ENCODE peak calls at places on chromosomes 4 and X, in seven cellular contexts. Z is left lung, Q is nephron progenitor cell, L is colonic mucosa, W is cardiac muscle cell, J is A549, B is progenitor cell of endocrine pancreas. M is an unnamed sample.
A peak's percentile ranks its signal among the peaks of the same experiment; 100 is the strongest.

GRCh38 chr4:52618795-52619590 is 40.1 kb downstream of the USP46 start:
- DNase-seq in Z (no peak), Q (no peak), L (no peak), W (peak; percentile 51), J (no peak), B (no peak), M (no peak)

GRCh38 chr4:110344165-110344564 is 131.8 kb upstream of the ENPEP start:
- DNase-seq in Z (no peak), Q (no peak), L (peak; percentile 20), W (peak; percentile 40), J (peak; percentile 1), B (no peak), M (no peak)

GRCh38 chrX:134520860-134521390 is 61.0 kb downstream of the HPRT1 start:
- DNase-seq in Z (no peak), Q (peak; percentile 20), L (peak; percentile 27), W (peak; percentile 79), J (peak; percentile 82), B (no peak), M (peak; percentile 54)

GRCh38 chrX:30312858-30313257 is 3.7 kb upstream of the NR0B1 start:
- DNase-seq in Z (no peak), Q (no peak), L (no peak), W (no peak), J (no peak), B (no peak), M (no peak)

GRCh38 chrX:110081740-110082139 is 78.8 kb downstream of the TMEM164 start:
- DNase-seq in Z (no peak), Q (no peak), L (no peak), W (no peak), J (peak; percentile 64), B (no peak), M (peak; percentile 78)

GRCh38 chr4:27616166-27616565 is 755.5 kb downstream of the STIM2 start:
- DNase-seq in Z (no peak), Q (no peak), L (no peak), W (no peak), J (peak; percentile 0), B (no peak), M (no peak)

GRCh38 chr4:40719008-40719623 is 30.6 kb upstream of the NSUN7 start:
- DNase-seq in Z (no peak), Q (no peak), L (peak; percentile 50), W (peak; percentile 68), J (peak; percentile 82), B (no peak), M (peak; percentile 74)

GRCh38 chrX:8306296-8306975 is 135.4 kb upstream of the VCX2 start:
- DNase-seq in Z (no peak), Q (no peak), L (no peak), W (no peak), J (no peak), B (no peak), M (no peak)

GRCh38 chr4:3822230-3822947 is 56.2 kb downstream of the ADRA2C start:
- DNase-seq in Z (peak; percentile 65), Q (no peak), L (peak; percentile 47), W (no peak), J (peak; percentile 27), B (no peak), M (no peak)

GRCh38 chrX:78693547-78693946 is 34.4 kb upstream of the RTL3 start:
- DNase-seq in Z (no peak), Q (no peak), L (no peak), W (no peak), J (no peak), B (no peak), M (no peak)

GRCh38 chrX:31212856-31213748 is 141.3 kb upstream of the FTHL17 start:
- DNase-seq in Z (no peak), Q (no peak), L (no peak), W (no peak), J (no peak), B (no peak), M (peak; percentile 71)

GRCh38 chr4:158410272-158410671 is 111.4 kb upstream of the RXFP1 start:
- DNase-seq in Z (no peak), Q (no peak), L (no peak), W (no peak), J (peak; percentile 24), B (no peak), M (peak; percentile 58)

GRCh38 chrX:68304602-68305001 is 128.7 kb downstream of the OPHN1 start:
- DNase-seq in Z (no peak), Q (no peak), L (no peak), W (no peak), J (no peak), B (no peak), M (no peak)

GRCh38 chrX:52995974-52996304 is 37.6 kb upstream of the FAM156A start:
- DNase-seq in Z (no peak), Q (no peak), L (no peak), W (no peak), J (no peak), B (no peak), M (no peak)
- TF ChIP-seq CTCF in Z (peak; percentile 8), Q (no peak), L (no peak), W (no peak), J (peak; percentile 2), B (no peak), M (no peak)

DNA sequence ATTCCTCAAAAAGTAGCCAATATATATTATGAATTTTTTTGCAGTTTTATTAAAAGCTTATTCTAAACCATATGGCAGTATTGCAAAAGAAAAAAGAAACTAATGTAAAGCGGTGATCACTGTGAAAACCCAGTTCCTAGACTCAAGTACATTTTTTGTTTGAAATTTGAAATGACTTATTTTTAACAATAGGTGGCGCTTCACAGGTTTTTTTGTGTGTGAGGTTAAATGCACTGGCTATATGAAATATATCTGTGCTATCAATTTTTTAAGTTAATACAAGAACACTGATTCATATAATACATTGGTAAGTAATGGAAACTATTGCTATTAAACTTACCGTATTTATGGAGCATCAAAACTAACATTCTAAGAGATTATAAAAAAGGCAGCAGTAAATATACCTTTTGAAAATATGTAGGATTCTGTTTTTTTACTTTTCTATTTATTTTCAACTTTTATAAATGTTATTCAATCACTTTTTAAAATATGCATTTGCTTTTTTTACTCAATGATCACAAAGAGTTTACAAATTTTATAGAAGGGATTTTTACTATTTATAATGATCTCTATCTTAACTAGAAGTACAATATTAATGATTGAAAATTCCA is 5.6 kb upstream of the SPRY1 start:
- DNase-seq in Z (no peak), Q (no peak), L (no peak), W (no peak), J (peak; percentile 5), B (no peak), M (peak; percentile 44)
- TF ChIP-seq CTCF in Z (peak; percentile 39), Q (peak; percentile 54), L (peak; percentile 35), W (peak; percentile 55), J (peak; percentile 59), B (peak; percentile 62), M (peak; percentile 41)

DNA sequence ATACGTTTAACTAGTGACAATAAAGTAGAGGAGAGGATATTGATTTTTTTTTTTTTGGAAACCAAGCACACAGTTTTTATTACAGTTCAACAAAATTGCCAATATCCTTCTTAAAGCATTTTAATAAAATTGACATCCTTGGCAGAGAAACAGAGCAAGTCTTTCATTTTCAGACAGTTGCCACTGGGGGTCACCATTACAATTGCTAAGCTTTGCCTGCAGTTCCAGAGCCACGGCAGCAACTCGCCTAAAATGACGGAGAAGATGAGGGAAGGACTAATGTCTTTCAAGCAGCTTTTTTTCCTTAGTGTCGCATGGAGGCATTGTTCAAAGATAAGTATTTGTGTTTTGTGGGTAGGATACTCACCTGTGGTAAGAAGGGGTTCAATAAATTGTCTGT is 507.8 kb upstream of the ARX start:
- DNase-seq in Z (no peak), Q (peak; percentile 36), L (no peak), W (peak; percentile 47), J (peak; percentile 54), B (no peak), M (peak; percentile 20)
- TF ChIP-seq CTCF in Z (peak; percentile 33), Q (peak; percentile 41), L (no peak), W (peak; percentile 40), J (peak; percentile 39), B (peak; percentile 55), M (no peak)

GRCh38 chr4:155964016-155964891 is 10.6 kb upstream of the CTSO start:
- DNase-seq in Z (no peak), Q (no peak), L (no peak), W (no peak), J (no peak), B (no peak), M (peak; percentile 28)

GRCh38 chr4:155959417-155959816 is 5.8 kb upstream of the CTSO start:
- DNase-seq in Z (peak; percentile 55), Q (no peak), L (no peak), W (no peak), J (no peak), B (no peak), M (no peak)

GRCh38 chr4:155962697-155963096 is 9.0 kb upstream of the CTSO start:
- DNase-seq in Z (no peak), Q (no peak), L (no peak), W (no peak), J (no peak), B (no peak), M (no peak)

GRCh38 chr4:155961575-155961974 is 7.9 kb upstream of the CTSO start:
- DNase-seq in Z (no peak), Q (no peak), L (no peak), W (no peak), J (no peak), B (no peak), M (no peak)

DNA sequence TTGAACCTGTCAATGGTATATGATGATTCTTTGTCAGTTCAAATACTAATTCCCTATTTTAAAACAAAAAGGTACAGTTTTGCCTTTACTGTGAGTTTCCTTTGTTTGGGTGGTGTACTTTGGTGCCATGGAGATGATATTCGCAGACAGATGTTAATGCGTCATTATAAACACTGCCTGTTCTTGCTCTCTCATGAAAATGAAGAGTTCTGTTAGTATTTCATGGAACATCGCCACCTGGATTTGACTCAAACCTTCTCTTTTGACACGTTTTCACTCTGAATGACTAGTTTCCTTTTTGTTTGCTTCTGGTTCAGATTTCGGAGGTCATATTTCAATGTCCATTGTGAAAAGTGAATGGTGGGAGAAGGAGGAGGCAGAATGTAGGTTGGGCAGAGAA is 6.9 kb upstream of the CTSO start:
- DNase-seq in Z (no peak), Q (no peak), L (no peak), W (no peak), J (no peak), B (no peak), M (peak; percentile 80)
- TF ChIP-seq CTCF in Z (no peak), Q (no peak), L (no peak), W (no peak), J (no peak), B (no peak), M (no peak)